ENCODE peak calls at places on chromosomes 3 and 15, in eight cellular contexts. U is RWPE1, B is endothelial cell, Q is H9, Y is retinal pigment epithelial cell, J is keratinocyte, T is WTC11, M is neural progenitor cell. S is an unnamed sample.
A peak's percentile ranks its signal among the peaks of the same experiment; 100 is the strongest.

GRCh38 chr3:49032646-49033304 is 3.6 kb upstream of the IMPDH2 start:
- DNase-seq in U (no peak), B (no peak), Q (no peak), Y (no peak), J (no peak), T (no peak), M (no peak), S (peak; percentile 60)

GRCh38 chr3:27880969-27881892 is 159.1 kb upstream of the EOMES start:
- DNase-seq in U (no peak), B (no peak), Q (no peak), Y (no peak), J (no peak), T (no peak), M (no peak), S (no peak)

GRCh38 chr3:96760956-96761355 is 53.4 kb upstream of the EPHA6 start:
- DNase-seq in U (no peak), B (no peak), Q (no peak), Y (no peak), J (no peak), T (no peak), M (no peak), S (no peak)

GRCh38 chr15:47300035-47300434 is 417.3 kb upstream of the SEMA6D start:
- DNase-seq in U (no peak), B (no peak), Q (no peak), Y (no peak), J (no peak), T (no peak), M (peak; percentile 38), S (no peak)

GRCh38 chr3:31981206-31982181 is at the start of the genes OSBPL10 and ZNF860:
- DNase-seq in U (peak; percentile 70), B (peak; percentile 43), Q (peak; percentile 80), Y (no peak), J (peak; percentile 66), T (peak; percentile 74), M (peak; percentile 75), S (peak; percentile 91)

GRCh38 chr15:58520464-58520863 is 88.7 kb downstream of the LIPC start:
- DNase-seq in U (no peak), B (no peak), Q (no peak), Y (no peak), J (no peak), T (no peak), M (no peak), S (no peak)

GRCh38 chr15:25401511-25401910 is 37.3 kb downstream of the UBE3A start:
- DNase-seq in U (no peak), B (no peak), Q (no peak), Y (no peak), J (no peak), T (no peak), M (no peak), S (peak; percentile 34)

GRCh38 chr15:99925661-99926461 is 192.6 kb upstream of the LYSMD4 start:
- DNase-seq in U (peak; percentile 67), B (peak; percentile 25), Q (peak; percentile 69), Y (no peak), J (no peak), T (peak; percentile 61), M (peak; percentile 54), S (peak; percentile 6)

GRCh38 chr3:75192065-75192658 is 472.0 kb upstream of the FRG2C start:
- DNase-seq in U (peak; percentile 2), B (peak; percentile 74), Q (peak; percentile 60), Y (no peak), J (no peak), T (peak; percentile 68), M (peak; percentile 58), S (peak; percentile 57)

GRCh38 chr3:156161172-156161571 is 40.8 kb downstream of the KCNAB1 start:
- DNase-seq in U (no peak), B (no peak), Q (no peak), Y (no peak), J (no peak), T (no peak), M (peak; percentile 11), S (peak; percentile 14)

GRCh38 chr3:67000006-67000405 is 1.9 kb downstream of the KBTBD8 start:
- DNase-seq in U (peak; percentile 56), B (no peak), Q (no peak), Y (no peak), J (no peak), T (no peak), M (no peak), S (peak; percentile 88)

GRCh38 chr15:31350771-31351170 is 24.1 kb downstream of the KLF13 start:
- DNase-seq in U (no peak), B (no peak), Q (no peak), Y (no peak), J (no peak), T (no peak), M (no peak), S (no peak)

GRCh38 chr3:174317005-174317404 is 542.1 kb upstream of the NAALADL2 start:
- DNase-seq in U (no peak), B (no peak), Q (no peak), Y (no peak), J (no peak), T (no peak), M (no peak), S (no peak)

GRCh38 chr3:13148561-13149330 is 75.5 kb upstream of the IQSEC1 start:
- DNase-seq in U (no peak), B (no peak), Q (no peak), Y (no peak), J (no peak), T (peak; percentile 12), M (peak; percentile 9), S (no peak)

GRCh38 chr15:44319385-44319784 is 30.9 kb downstream of the GOLM2 start:
- DNase-seq in U (no peak), B (no peak), Q (no peak), Y (no peak), J (no peak), T (peak; percentile 14), M (no peak), S (no peak)
- TF ChIP-seq CTCF in U (no peak), B (no peak), Q (peak; percentile 47), Y (no peak), J (peak; percentile 15), T (no peak), M (peak; percentile 16), S (no peak)

GRCh38 chr15:43376017-43376705 is 5.3 kb downstream of the TUBGCP4 start:
- DNase-seq in U (peak; percentile 52), B (peak; percentile 37), Q (peak; percentile 40), Y (no peak), J (no peak), T (peak; percentile 39), M (peak; percentile 69), S (peak; percentile 66)

GRCh38 chr15:43370310-43370974 is 401 bp downstream of the ZSCAN29 start:
- DNase-seq in U (peak; percentile 53), B (peak; percentile 46), Q (peak; percentile 44), Y (no peak), J (no peak), T (peak; percentile 52), M (peak; percentile 80), S (peak; percentile 43)

DNA sequence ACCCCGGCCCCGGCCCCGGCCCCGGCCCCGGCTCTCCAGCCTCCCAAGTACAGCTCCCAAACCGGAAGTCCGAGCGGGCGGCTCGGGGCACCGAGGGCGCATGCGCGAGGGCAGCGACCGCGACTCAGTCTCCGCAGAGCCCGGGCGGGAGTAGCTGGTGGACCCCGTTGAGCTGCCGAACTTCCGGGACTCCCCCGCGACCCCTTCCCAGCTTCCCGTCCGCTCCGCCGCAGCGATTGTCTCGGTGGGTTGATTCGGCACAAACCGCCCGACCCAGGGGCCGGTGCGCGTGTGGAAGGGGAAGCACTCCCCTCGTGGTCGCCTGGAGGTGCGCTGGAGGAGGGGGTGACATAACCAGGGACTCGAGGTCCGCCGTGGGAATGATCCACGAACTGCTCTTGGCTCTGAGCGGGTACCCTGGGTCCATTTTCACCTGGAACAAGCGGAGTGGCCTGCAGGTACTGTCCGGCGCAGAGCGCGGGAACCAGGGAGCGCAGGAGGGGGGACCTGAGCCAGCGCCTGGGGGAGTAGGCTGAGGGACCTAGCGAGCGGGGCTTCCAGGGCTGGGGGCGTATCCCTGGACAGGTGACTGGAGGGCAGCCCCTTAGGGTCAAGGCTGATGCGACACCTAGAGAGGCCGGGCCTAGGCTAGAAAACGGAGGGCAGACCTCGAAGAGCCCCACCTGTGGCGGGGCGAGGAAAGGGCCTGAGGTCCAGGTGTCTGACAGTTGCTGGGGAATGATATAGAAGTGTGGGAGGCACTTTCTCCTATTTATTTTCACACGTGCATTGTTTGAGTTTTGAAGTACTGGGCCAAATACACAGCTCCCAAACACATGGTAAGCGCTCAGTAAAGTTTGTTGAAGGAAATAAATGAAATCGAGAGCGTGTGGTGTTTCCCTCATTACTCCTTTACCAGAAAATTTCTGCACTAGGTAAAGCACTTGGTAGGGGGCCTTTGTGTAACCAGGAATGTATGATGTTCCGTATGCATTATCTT is at the start of the genes TUBGCP4 and ZSCAN29:
- DNase-seq in U (peak; percentile 92), B (peak; percentile 88), Q (peak; percentile 94), Y (no peak), J (peak; percentile 36), T (peak; percentile 92), M (peak; percentile 96), S (peak; percentile 69)
- TF ChIP-seq CTCF in U (peak; percentile 82), B (peak; percentile 34), Q (peak; percentile 66), Y (peak; percentile 45), J (peak; percentile 61), T (no peak), M (peak; percentile 41), S (peak; percentile 44)

GRCh38 chr3:110166791-110167190 is 829.4 kb upstream of the DPPA4 start:
- DNase-seq in U (no peak), B (no peak), Q (no peak), Y (no peak), J (no peak), T (no peak), M (no peak), S (no peak)

GRCh38 chr3:110165753-110166152 is 828.4 kb upstream of the DPPA4 start:
- DNase-seq in U (no peak), B (no peak), Q (peak; percentile 58), Y (no peak), J (no peak), T (peak; percentile 16), M (peak; percentile 68), S (peak; percentile 39)

GRCh38 chr3:110164632-110165240 is 827.4 kb upstream of the DPPA4 start:
- DNase-seq in U (no peak), B (no peak), Q (no peak), Y (no peak), J (no peak), T (no peak), M (peak; percentile 35), S (peak; percentile 51)

GRCh38 chr3:110165344-110165743 is 828.0 kb upstream of the DPPA4 start:
- DNase-seq in U (no peak), B (no peak), Q (no peak), Y (no peak), J (no peak), T (no peak), M (no peak), S (no peak)
- TF ChIP-seq CTCF in U (no peak), B (no peak), Q (no peak), Y (no peak), J (no peak), T (no peak), M (no peak), S (no peak)

GRCh38 chr3:111616417-111617105 is 21.4 kb upstream of the ZBED2 start:
- DNase-seq in U (no peak), B (no peak), Q (no peak), Y (no peak), J (no peak), T (no peak), M (no peak), S (peak; percentile 24)
- TF ChIP-seq CTCF in U (no peak), B (no peak), Q (no peak), Y (no peak), J (peak; percentile 70), T (no peak), M (no peak), S (peak; percentile 40)

S was measured in choroid plexus epithelial cell.